ENCODE peak calls at places on chromosomes 3 and 15, in ten cellular contexts. Y is neural progenitor cell, A is colonic mucosa, J is Peyer's patch, D is right atrium auricular region, W is MM.1S, V is A673, R is transverse colon, O is DND-41, M is fibroblast of lung. L is an unnamed sample.

GRCh38 chr3:134485075-134485536 is 679 bp downstream of the ANAPC13 start:
- DNase-seq in Y (peak; percentile 34), A (peak; percentile 48), J (no peak), D (no peak), W (peak; percentile 29), V (no peak), R (peak; percentile 44), O (no peak), M (peak; percentile 28), L (peak; percentile 21)

GRCh38 chr3:192171213-192171612 is 556.1 kb downstream of the FGF12 start:
- DNase-seq in Y (no peak), A (no peak), J (no peak), D (no peak), W (no peak), V (no peak), R (no peak), O (no peak), M (no peak), L (no peak)

GRCh38 chr3:43296565-43296964 is 10.2 kb downstream of the SNRK start:
- DNase-seq in Y (no peak), A (peak; percentile 33), J (peak; percentile 65), D (no peak), W (peak; percentile 58), V (peak; percentile 10), R (peak; percentile 46), O (peak; percentile 62), M (no peak), L (no peak)

GRCh38 chr3:88997276-88997675 is 110.1 kb upstream of the EPHA3 start:
- DNase-seq in Y (no peak), A (no peak), J (no peak), D (no peak), W (no peak), V (no peak), R (no peak), O (no peak), M (no peak), L (no peak)

GRCh38 chr3:66552846-66553245 is 52.0 kb upstream of the LRIG1 start:
- DNase-seq in Y (peak; percentile 17), A (no peak), J (no peak), D (no peak), W (no peak), V (no peak), R (no peak), O (no peak), M (no peak), L (no peak)

GRCh38 chr3:183149915-183150825 is 12.4 kb downstream of the LAMP3 start:
- DNase-seq in Y (no peak), A (no peak), J (no peak), D (no peak), W (no peak), V (peak; percentile 11), R (no peak), O (no peak), M (no peak), L (no peak)

GRCh38 chr3:13011369-13012227 is 61.6 kb downstream of the IQSEC1 start:
- DNase-seq in Y (peak; percentile 49), A (peak; percentile 45), J (peak; percentile 92), D (no peak), W (peak; percentile 96), V (no peak), R (peak; percentile 82), O (peak; percentile 51), M (no peak), L (peak; percentile 51)

GRCh38 chr15:66955001-66955516 is 110.3 kb upstream of the SMAD3 start:
- DNase-seq in Y (no peak), A (no peak), J (no peak), D (no peak), W (no peak), V (no peak), R (no peak), O (no peak), M (no peak), L (no peak)

GRCh38 chr3:146339262-146339808 is 88.4 kb upstream of the PLSCR4 start:
- DNase-seq in Y (no peak), A (no peak), J (no peak), D (no peak), W (no peak), V (no peak), R (no peak), O (no peak), M (no peak), L (no peak)

DNA sequence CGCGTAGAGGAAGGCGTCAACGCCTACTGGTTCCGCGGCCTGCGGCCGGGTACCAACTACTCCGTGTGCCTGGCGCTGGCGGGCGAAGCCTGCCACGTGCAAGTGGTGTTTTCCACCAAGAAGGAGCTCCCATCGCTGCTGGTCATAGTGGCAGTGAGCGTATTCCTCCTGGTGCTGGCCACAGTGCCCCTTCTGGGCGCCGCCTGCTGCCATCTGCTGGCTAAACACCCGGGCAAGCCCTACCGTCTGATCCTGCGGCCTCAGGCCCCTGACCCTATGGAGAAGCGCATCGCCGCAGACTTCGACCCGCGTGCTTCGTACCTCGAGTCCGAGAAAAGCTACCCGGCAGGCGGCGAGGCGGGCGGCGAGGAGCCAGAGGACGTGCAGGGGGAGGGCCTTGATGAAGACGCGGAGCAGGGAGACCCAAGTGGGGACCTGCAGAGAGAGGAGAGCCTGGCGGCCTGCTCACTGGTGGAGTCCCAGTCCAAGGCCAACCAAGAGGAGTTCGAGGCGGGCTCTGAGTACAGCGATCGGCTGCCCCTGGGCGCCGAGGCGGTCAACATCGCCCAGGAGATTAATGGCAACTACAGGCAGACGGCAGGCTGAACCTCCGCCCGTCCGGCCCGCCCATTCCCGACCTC is 4.1 kb downstream of the ISLR2 start:
- DNase-seq in Y (peak; percentile 90), A (peak; percentile 54), J (no peak), D (no peak), W (no peak), V (no peak), R (peak; percentile 38), O (no peak), M (peak; percentile 35), L (peak; percentile 93)
- H3K4me3 ChIP-seq in Y (peak overlapping the region; percentile 24), A (no peak overlapping the region), J (no peak overlapping the region), D (no peak overlapping the region), W (no peak overlapping the region), V (no peak overlapping the region), R (no peak overlapping the region), O (no peak overlapping the region), M (no peak overlapping the region), L (no peak overlapping the region)

DNA sequence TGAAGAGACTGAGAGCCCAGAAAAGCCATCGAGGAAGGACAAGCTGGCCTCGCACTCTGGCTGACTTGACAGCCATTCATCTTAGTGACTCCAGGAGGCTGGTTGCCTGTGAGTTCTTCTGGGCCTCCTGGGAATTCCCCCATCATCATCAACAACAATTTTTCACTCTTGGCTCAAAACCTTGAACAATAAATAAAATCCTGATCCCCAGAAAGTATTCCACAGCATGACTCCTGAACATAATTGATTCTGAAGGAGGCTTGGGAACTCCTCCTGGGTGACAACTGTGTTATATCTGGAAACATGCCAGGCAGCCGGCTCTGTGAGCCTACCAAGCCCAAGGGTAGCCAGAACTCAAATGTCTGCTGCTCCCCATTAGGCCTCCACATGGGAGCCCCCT is 188.6 kb downstream of the SHQ1 start:
- DNase-seq in Y (no peak), A (no peak), J (no peak), D (no peak), W (no peak), V (peak; percentile 7), R (no peak), O (no peak), M (peak; percentile 24), L (no peak)
- H3K27ac ChIP-seq in Y (no peak overlapping the region), A (no peak overlapping the region), J (no peak overlapping the region), D (no peak overlapping the region), W (no peak overlapping the region), V (no peak overlapping the region), R (no peak overlapping the region), O (no peak overlapping the region), M (no peak overlapping the region), L (no peak overlapping the region)

GRCh38 chr3:32262201-32262600 is 23.7 kb downstream of the CMTM8 start:
- DNase-seq in Y (no peak), A (no peak), J (no peak), D (no peak), W (no peak), V (no peak), R (no peak), O (no peak), M (no peak), L (no peak)
- TF ChIP-seq CTCF in Y (no peak), A (no peak), J (no peak), D (no peak), W (no peak), V (no peak), R (no peak), O (no peak), M (no peak), L (no peak)

GRCh38 chr3:49471856-49472495 is 1.9 kb downstream of the DAG1 start:
- DNase-seq in Y (no peak), A (no peak), J (no peak), D (no peak), W (no peak), V (no peak), R (no peak), O (no peak), M (peak; percentile 56), L (peak; percentile 27)
- H3K4me3 ChIP-seq in Y (peak overlapping the region; percentile 82), A (no peak overlapping the region), J (peak overlapping the region; percentile 80), D (peak overlapping the region; percentile 70), W (peak overlapping the region; percentile 96), V (peak overlapping the region; percentile 76), R (peak overlapping the region; percentile 89), O (no peak overlapping the region), M (peak overlapping the region; percentile 71), L (peak overlapping the region; percentile 94)

GRCh38 chr15:47442366-47442765 is 274.9 kb upstream of the SEMA6D start:
- DNase-seq in Y (no peak), A (no peak), J (no peak), D (no peak), W (no peak), V (no peak), R (no peak), O (no peak), M (no peak), L (no peak)

GRCh38 chr15:47437492-47437891 is 279.8 kb upstream of the SEMA6D start:
- DNase-seq in Y (no peak), A (no peak), J (no peak), D (no peak), W (no peak), V (no peak), R (no peak), O (no peak), M (no peak), L (no peak)

GRCh38 chr15:47443839-47444238 is 273.5 kb upstream of the SEMA6D start:
- DNase-seq in Y (no peak), A (no peak), J (no peak), D (no peak), W (no peak), V (no peak), R (no peak), O (no peak), M (no peak), L (no peak)

GRCh38 chr15:47439870-47440155 is 277.5 kb upstream of the SEMA6D start:
- DNase-seq in Y (no peak), A (no peak), J (no peak), D (no peak), W (no peak), V (no peak), R (no peak), O (no peak), M (peak; percentile 9), L (no peak)

GRCh38 chr15:47439146-47439869 is 278.0 kb upstream of the SEMA6D start:
- DNase-seq in Y (no peak), A (no peak), J (no peak), D (no peak), W (no peak), V (no peak), R (no peak), O (no peak), M (no peak), L (no peak)
- H3K27ac ChIP-seq in Y (no peak overlapping the region), A (no peak overlapping the region), J (no peak overlapping the region), D (no peak overlapping the region), W (no peak overlapping the region), V (no peak overlapping the region), R (no peak overlapping the region), O (no peak overlapping the region), M (peak overlapping the region; percentile 13), L (peak overlapping the region; percentile 1)

L was measured in osteoblast.